ENCODE peak calls at places on chromosomes 1 and 21, in nine cellular contexts. R, E, V, U, K, Y, F, D and N are unnamed samples.

GRCh38 chr1:40866408-40866788 is 4.2 kb upstream of the CITED4 start:
- DNase-seq in E (no peak), F (no peak), R (no peak), D (no peak), K (no peak), Y (no peak), U (peak; percentile 81), V (no peak), N (no peak)

GRCh38 chr1:98422821-98423220 is 238.7 kb upstream of the SNX7 start:
- DNase-seq in K (no peak), F (no peak), V (no peak), D (no peak), E (no peak), U (no peak), Y (no peak), R (no peak), N (no peak)

GRCh38 chr1:1361982-1362423 is 3.6 kb upstream of the MXRA8 start:
- DNase-seq in F (peak; percentile 67), V (no peak), E (no peak), Y (peak; percentile 38), K (no peak), D (peak; percentile 95), R (peak; percentile 65), U (no peak), N (peak; percentile 69)

GRCh38 chr1:167641786-167642500 is 11.9 kb downstream of the RCSD1 start:
- DNase-seq in Y (no peak), U (no peak), R (no peak), E (peak; percentile 65), V (no peak), K (no peak), F (no peak), D (no peak), N (no peak)

GRCh38 chr1:27656157-27656893 is 15.7 kb downstream of the IFI6 start:
- DNase-seq in U (no peak), D (peak; percentile 95), F (peak; percentile 80), E (no peak), R (peak; percentile 83), Y (peak; percentile 71), V (no peak), K (peak; percentile 86), N (peak; percentile 58)

GRCh38 chr1:66570196-66570595 is 36.2 kb downstream of the SGIP1 start:
- DNase-seq in F (no peak), R (no peak), D (no peak), V (no peak), Y (no peak), E (no peak), U (no peak), K (no peak), N (no peak)

GRCh38 chr1:79197421-79197820 is 190.9 kb upstream of the ADGRL4 start:
- DNase-seq in F (no peak), R (no peak), U (peak; percentile 47), E (no peak), V (no peak), D (peak; percentile 51), Y (peak; percentile 16), K (peak; percentile 34), N (no peak)

GRCh38 chr1:224735159-224735558 is 119.0 kb downstream of the CNIH3 start:
- DNase-seq in E (peak; percentile 12), U (no peak), Y (no peak), V (no peak), D (no peak), F (no peak), R (no peak), K (no peak), N (no peak)

GRCh38 chr1:192098001-192098400 is 60.3 kb upstream of the RGS18 start:
- DNase-seq in V (no peak), D (no peak), E (no peak), R (no peak), Y (no peak), U (no peak), F (no peak), K (no peak), N (no peak)

GRCh38 chr1:186595969-186596368 is 84.3 kb downstream of the PTGS2 start:
- DNase-seq in K (no peak), E (peak; percentile 4), R (no peak), Y (no peak), V (no peak), F (no peak), D (peak; percentile 1), U (no peak), N (no peak)

GRCh38 chr1:175294179-175294756 is 101.7 kb upstream of the KIAA0040 start:
- DNase-seq in K (no peak), R (no peak), V (no peak), E (no peak), D (no peak), Y (no peak), F (no peak), U (no peak), N (no peak)

GRCh38 chr1:157782946-157783345 is 6.0 kb upstream of the FCRL2 start:
- DNase-seq in F (no peak), D (no peak), R (no peak), K (no peak), U (no peak), V (no peak), Y (no peak), E (no peak), N (no peak)

GRCh38 chr1:108644984-108645383 is 15.9 kb downstream of the HENMT1 start:
- DNase-seq in D (no peak), F (no peak), Y (no peak), K (no peak), R (no peak), U (no peak), V (peak; percentile 50), E (peak; percentile 85), N (no peak)

GRCh38 chr1:12294076-12294475 is 64.2 kb downstream of the VPS13D start:
- DNase-seq in U (no peak), Y (no peak), E (no peak), D (peak; percentile 31), R (no peak), F (no peak), V (no peak), K (no peak), N (no peak)

GRCh38 chr1:151756291-151756690 is 7.0 kb downstream of the MRPL9 start:
- DNase-seq in V (no peak), K (no peak), Y (no peak), E (no peak), R (no peak), F (no peak), D (peak; percentile 56), U (no peak), N (no peak)

GRCh38 chr1:64175639-64176038 is 27.8 kb upstream of the UBE2U start:
- DNase-seq in E (no peak), F (no peak), K (no peak), Y (no peak), D (no peak), R (no peak), U (no peak), V (no peak), N (no peak)

GRCh38 chr1:51071291-51071690 is 30.7 kb upstream of the C1orf185 start:
- DNase-seq in F (no peak), E (no peak), D (peak; percentile 15), V (no peak), U (no peak), R (no peak), K (no peak), Y (no peak), N (no peak)

GRCh38 chr1:42043182-42043581 is 110.0 kb upstream of the GUCA2B start:
- DNase-seq in V (no peak), F (no peak), E (no peak), R (no peak), Y (no peak), D (no peak), K (no peak), U (no peak), N (no peak)

GRCh38 chr1:57934745-57935144 is 510.9 kb upstream of the DAB1 start:
- DNase-seq in D (no peak), F (no peak), Y (no peak), K (no peak), R (no peak), U (no peak), V (no peak), E (no peak), N (no peak)

GRCh38 chr1:117779364-117779763 is 150.1 kb downstream of the GDAP2 start:
- DNase-seq in U (no peak), R (no peak), Y (no peak), D (no peak), V (no peak), K (no peak), F (no peak), E (no peak), N (no peak)

GRCh38 chr1:59025201-59025600 is 241.4 kb upstream of the JUN start:
- DNase-seq in F (no peak), D (peak; percentile 59), V (no peak), Y (no peak), E (no peak), U (no peak), R (no peak), K (no peak), N (no peak)

GRCh38 chr1:9689971-9690381 is 38.4 kb downstream of the PIK3CD start:
- DNase-seq in K (peak; percentile 80), U (no peak), F (peak; percentile 49), Y (peak; percentile 22), V (peak; percentile 40), D (peak; percentile 59), E (peak; percentile 16), R (peak; percentile 35), N (peak; percentile 56)
- H3K4me1 ChIP-seq in K (peaks cover 19% of the 10 kb centered on the region), U (peaks cover 23% of the 10 kb centered on the region), F (peaks cover 25% of the 10 kb centered on the region), Y (peaks cover 29% of the 10 kb centered on the region), V (peaks cover 76% of the 10 kb centered on the region), D (peaks cover 21% of the 10 kb centered on the region), E (peaks cover 62% of the 10 kb centered on the region), R (peaks cover 33% of the 10 kb centered on the region), N (peaks cover 9% of the 10 kb centered on the region)

GRCh38 chr21:21412096-21412495 is 413.9 kb downstream of the NCAM2 start:
- DNase-seq in R (no peak), E (no peak), U (no peak), D (no peak), F (no peak), K (no peak), V (no peak), Y (no peak), N (no peak)
- H3K4me3 ChIP-seq in R (no peak overlapping the region), E (no peak overlapping the region), U (no peak overlapping the region), D (no peak overlapping the region), F (no peak overlapping the region), K (no peak overlapping the region), V (no peak overlapping the region), Y (no peak overlapping the region), N (no peak overlapping the region)

DNA sequence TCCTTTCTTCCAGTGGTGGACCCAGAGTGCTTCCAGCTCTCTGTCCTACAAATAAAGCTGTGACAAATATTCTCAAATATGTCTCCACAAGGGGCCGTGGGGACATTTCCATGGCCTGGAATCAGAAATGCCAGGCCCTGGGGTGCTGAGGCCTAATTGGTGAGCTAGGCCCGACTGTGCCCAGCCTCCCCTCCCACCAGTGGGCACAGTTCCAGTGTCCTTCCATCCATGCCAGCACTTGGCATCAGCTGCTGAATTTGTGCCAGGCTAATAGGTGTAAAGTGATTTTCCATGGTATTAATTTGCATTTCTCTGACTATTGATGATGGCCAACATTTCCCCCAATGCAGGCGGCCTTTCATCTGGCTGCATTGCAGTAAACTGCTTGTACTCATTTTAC is 48.5 kb upstream of the B3GALT5 start:
- DNase-seq in V (no peak), Y (peak; percentile 62), E (no peak), U (no peak), D (no peak), R (no peak), K (no peak), F (peak; percentile 71), N (no peak)
- H3K4me1 ChIP-seq in V (no peaks in the 10 kb centered on the region), Y (no peaks in the 10 kb centered on the region), E (no peaks in the 10 kb centered on the region), U (no peaks in the 10 kb centered on the region), D (no peaks in the 10 kb centered on the region), R (peaks cover 6% of the 10 kb centered on the region), K (no peaks in the 10 kb centered on the region), F (peaks cover 7% of the 10 kb centered on the region), N (no peaks in the 10 kb centered on the region)

GRCh38 chr1:93749487-93749886 is 67.8 kb upstream of the BCAR3 start:
- DNase-seq in F (no peak), K (no peak), R (no peak), V (no peak), Y (no peak), U (no peak), E (no peak), D (no peak), N (no peak)
- H3K4me3 ChIP-seq in F (no peak overlapping the region), K (no peak overlapping the region), R (no peak overlapping the region), V (no peak overlapping the region), Y (no peak overlapping the region), U (no peak overlapping the region), E (no peak overlapping the region), D (no peak overlapping the region), N (no peak overlapping the region)